ENCODE peak calls at places on chromosomes 2 and 18, in eight cellular contexts. L is H1, C is uterus, I is HCT116, W is tibial nerve, X is transverse colon, T is Peyer's patch, J is heart left ventricle. Q is an unnamed sample.

GRCh38 chr2:55116966-55117365 is 66.7 kb upstream of the RTN4 start:
- DNase-seq in L (no peak), C (no peak), I (no peak), W (no peak), X (no peak), T (no peak), J (no peak), Q (peak; percentile 38)

GRCh38 chr2:15472133-15472532 is 89.0 kb downstream of the NBAS start:
- DNase-seq in L (no peak), C (no peak), I (no peak), W (no peak), X (no peak), T (no peak), J (peak; percentile 31), Q (no peak)

GRCh38 chr2:112031916-112032582 is 23.0 kb upstream of the TMEM87B start:
- DNase-seq in L (no peak), C (no peak), I (no peak), W (no peak), X (no peak), T (no peak), J (no peak), Q (no peak)

GRCh38 chr18:54905629-54906028 is 53.6 kb downstream of the CCDC68 start:
- DNase-seq in L (no peak), C (no peak), I (no peak), W (no peak), X (no peak), T (no peak), J (no peak), Q (no peak)

GRCh38 chr2:220064282-220065042 is 437.0 kb downstream of the SLC4A3 start:
- DNase-seq in L (no peak), C (no peak), I (no peak), W (no peak), X (no peak), T (no peak), J (no peak), Q (no peak)

GRCh38 chr2:1750935-1751767 is 6.8 kb upstream of the PXDN start:
- DNase-seq in L (peak; percentile 65), C (peak; percentile 78), I (peak; percentile 42), W (no peak), X (peak; percentile 65), T (no peak), J (peak; percentile 72), Q (peak; percentile 22)

GRCh38 chr2:6780765-6781274 is 84.9 kb downstream of the CMPK2 start:
- DNase-seq in L (no peak), C (peak; percentile 47), I (no peak), W (no peak), X (peak; percentile 23), T (peak; percentile 51), J (peak; percentile 68), Q (no peak)

GRCh38 chr2:44844651-44845270 is 96.7 kb upstream of the SIX3 start:
- DNase-seq in L (no peak), C (no peak), I (no peak), W (no peak), X (no peak), T (no peak), J (no peak), Q (peak; percentile 3)

GRCh38 chr2:104849036-104849551 is 4.8 kb upstream of the POU3F3 start:
- DNase-seq in L (no peak), C (no peak), I (no peak), W (no peak), X (no peak), T (no peak), J (no peak), Q (no peak)

GRCh38 chr2:168571061-168571460 is 115.0 kb downstream of the CERS6 start:
- DNase-seq in L (no peak), C (no peak), I (no peak), W (no peak), X (no peak), T (no peak), J (no peak), Q (no peak)

GRCh38 chr18:22191346-22191710 is 21.9 kb downstream of the GATA6 start:
- DNase-seq in L (no peak), C (no peak), I (no peak), W (no peak), X (no peak), T (no peak), J (no peak), Q (no peak)

GRCh38 chr2:4579977-4580376 is 876.6 kb downstream of the DCDC2C start:
- DNase-seq in L (no peak), C (no peak), I (no peak), W (no peak), X (no peak), T (no peak), J (no peak), Q (no peak)

GRCh38 chr18:23585007-23585871 is 1.1 kb downstream of the NPC1 start:
- DNase-seq in L (no peak), C (peak; percentile 25), I (no peak), W (no peak), X (peak; percentile 13), T (peak; percentile 59), J (peak; percentile 51), Q (peak; percentile 42)

GRCh38 chr18:36680042-36680441 is 148.8 kb downstream of the TPGS2 start:
- DNase-seq in L (no peak), C (no peak), I (no peak), W (no peak), X (no peak), T (no peak), J (no peak), Q (no peak)

GRCh38 chr18:32389868-32390267 is 80.8 kb downstream of the GAREM1 start:
- DNase-seq in L (no peak), C (no peak), I (no peak), W (no peak), X (no peak), T (no peak), J (peak; percentile 81), Q (no peak)

GRCh38 chr2:45892236-45892701 is 240.8 kb downstream of the PRKCE start:
- DNase-seq in L (no peak), C (no peak), I (no peak), W (no peak), X (no peak), T (no peak), J (no peak), Q (no peak)

GRCh38 chr2:11121099-11121822 is 34.0 kb upstream of the SLC66A3 start:
- DNase-seq in L (no peak), C (no peak), I (no peak), W (no peak), X (no peak), T (no peak), J (no peak), Q (no peak)

GRCh38 chr2:196967126-196967525 is 40.6 kb upstream of the PGAP1 start:
- DNase-seq in L (no peak), C (no peak), I (no peak), W (no peak), X (no peak), T (no peak), J (no peak), Q (no peak)

GRCh38 chr2:230295192-230295591 is 31.8 kb upstream of the SP140L start:
- DNase-seq in L (no peak), C (no peak), I (no peak), W (no peak), X (no peak), T (no peak), J (no peak), Q (no peak)

GRCh38 chr2:176461098-176461497 is 191.9 kb downstream of the MTX2 start:
- DNase-seq in L (no peak), C (no peak), I (no peak), W (no peak), X (no peak), T (no peak), J (no peak), Q (no peak)

GRCh38 chr2:137980459-137980858 is 16.2 kb downstream of the HNMT start:
- DNase-seq in L (no peak), C (no peak), I (no peak), W (no peak), X (no peak), T (no peak), J (no peak), Q (no peak)

GRCh38 chr2:30371772-30372373 is 75.2 kb upstream of the LCLAT1 start:
- DNase-seq in L (no peak), C (no peak), I (no peak), W (no peak), X (no peak), T (no peak), J (no peak), Q (no peak)

GRCh38 chr18:21123290-21123926 is 11.8 kb upstream of the ROCK1 start:
- DNase-seq in L (no peak), C (no peak), I (no peak), W (no peak), X (no peak), T (no peak), J (no peak), Q (no peak)

GRCh38 chr18:52936931-52937330 is 596.9 kb downstream of the DCC start:
- DNase-seq in L (no peak), C (no peak), I (no peak), W (no peak), X (no peak), T (no peak), J (no peak), Q (no peak)

GRCh38 chr2:147382322-147382948 is 462.4 kb upstream of the ACVR2A start:
- DNase-seq in L (no peak), C (no peak), I (no peak), W (no peak), X (peak; percentile 8), T (peak; percentile 48), J (no peak), Q (no peak)

GRCh38 chr2:86476092-86476491 is 34.9 kb downstream of the KDM3A start:
- DNase-seq in L (no peak), C (no peak), I (no peak), W (no peak), X (no peak), T (no peak), J (no peak), Q (no peak)

GRCh38 chr2:190080527-190081049 is 18.1 kb upstream of the MSTN start:
- DNase-seq in L (no peak), C (no peak), I (no peak), W (no peak), X (no peak), T (no peak), J (no peak), Q (no peak)

GRCh38 chr2:172473167-172473566 is 45.8 kb downstream of the ITGA6 start:
- DNase-seq in L (no peak), C (no peak), I (no peak), W (no peak), X (no peak), T (no peak), J (no peak), Q (no peak)
- TF ChIP-seq POLR2A in L (no peak), C (no peak), I (no peak), W (no peak), X (no peak), T (no peak), J (no peak), Q (no peak)

GRCh38 chr2:164896634-164897033 is 55.0 kb upstream of the COBLL1 start:
- DNase-seq in L (no peak), C (no peak), I (peak; percentile 24), W (no peak), X (no peak), T (peak; percentile 53), J (no peak), Q (peak; percentile 53)
- TF ChIP-seq POLR2A in L (no peak), C (no peak), I (no peak), W (no peak), X (no peak), T (no peak), J (no peak), Q (no peak)

GRCh38 chr18:69944434-69944833 is 3.2 kb downstream of the CD226 start:
- DNase-seq in L (no peak), C (no peak), I (no peak), W (no peak), X (no peak), T (no peak), J (no peak), Q (no peak)
- TF ChIP-seq POLR2A in L (no peak), C (no peak), I (no peak), W (no peak), X (no peak), T (no peak), J (no peak), Q (no peak)

GRCh38 chr2:37324786-37325624 is at the start of gene PRKD3:
- DNase-seq in L (no peak), C (peak; percentile 60), I (peak; percentile 18), W (peak; percentile 30), X (peak; percentile 55), T (no peak), J (peak; percentile 55), Q (peak; percentile 63)
- TF ChIP-seq POLR2A in L (no peak), C (peak; percentile 78), I (no peak), W (peak; percentile 83), X (peak; percentile 54), T (no peak), J (peak; percentile 58), Q (no peak)